ENCODE peak calls at places on chromosome 13, in six cellular contexts. M, I, N, J, D and L are unnamed samples.

GRCh38 chr13:40430234-40430633 is 236.2 kb downstream of the FOXO1 start:
- DNase-seq in M (no peak), I (no peak), N (no peak), J (no peak), D (no peak), L (no peak)

GRCh38 chr13:36421447-36421846 is 10.8 kb upstream of the CCNA1 start:
- DNase-seq in M (no peak), I (no peak), N (no peak), J (no peak), D (no peak), L (no peak)

GRCh38 chr13:35343417-35343816 is 133.1 kb downstream of the MAB21L1 start:
- DNase-seq in M (no peak), I (no peak), N (no peak), J (no peak), D (no peak), L (no peak)

GRCh38 chr13:98450012-98450411 is 126.9 kb downstream of the STK24 start:
- DNase-seq in M (no peak), I (no peak), N (no peak), J (no peak), D (no peak), L (no peak)

GRCh38 chr13:72097568-72097967 is 230.6 kb upstream of the DACH1 start:
- DNase-seq in M (no peak), I (no peak), N (no peak), J (no peak), D (no peak), L (no peak)

GRCh38 chr13:40629678-40630384 is 36.6 kb downstream of the FOXO1 start:
- DNase-seq in M (no peak), I (no peak), N (no peak), J (no peak), D (no peak), L (no peak)

GRCh38 chr13:113930711-113931637 is 42.9 kb downstream of the C13orf46 start:
- DNase-seq in M (peak), I (peak), N (no peak), J (no peak), D (peak), L (no peak)

GRCh38 chr13:100833427-100833826 is 158.8 kb upstream of the TMTC4 start:
- DNase-seq in M (no peak), I (no peak), N (no peak), J (no peak), D (no peak), L (no peak)

GRCh38 chr13:28685892-28686291 is 27.0 kb downstream of the POMP start:
- DNase-seq in M (no peak), I (no peak), N (no peak), J (no peak), D (no peak), L (no peak)